ENCODE peak calls at places on chromosome 21, in nine cellular contexts. V, P, O, S, A, H, C, Q and J are unnamed samples.

GRCh38 chr21:34613679-34614442 is 1.1 kb downstream of the RCAN1 start:
- DNase-seq in V (no peak), S (no peak), H (no peak), A (no peak), O (peak), C (no peak), Q (peak), P (no peak), J (no peak)

GRCh38 chr21:39788383-39788782 is 43.4 kb downstream of the IGSF5 start:
- DNase-seq in P (peak), A (peak), S (peak), H (peak), O (peak), C (peak), Q (peak), V (peak), J (peak)

GRCh38 chr21:42234026-42234425 is 15.1 kb downstream of the ABCG1 start:
- DNase-seq in S (peak), H (no peak), O (no peak), Q (no peak), P (no peak), A (no peak), V (no peak), C (no peak), J (no peak)

GRCh38 chr21:17250651-17251294 is 262.1 kb upstream of the CXADR start:
- DNase-seq in O (peak), A (no peak), Q (no peak), H (no peak), P (no peak), C (no peak), V (no peak), S (no peak), J (no peak)

GRCh38 chr21:30718239-30718909 is at the start of gene KRTAP21-3:
- DNase-seq in O (peak), S (no peak), V (no peak), H (no peak), P (no peak), Q (no peak), C (no peak), A (no peak), J (no peak)

GRCh38 chr21:31243611-31244010 is 100.5 kb downstream of the TIAM1 start:
- DNase-seq in V (no peak), S (no peak), O (no peak), P (no peak), A (no peak), Q (no peak), H (no peak), C (no peak), J (no peak)

GRCh38 chr21:31011412-31011811 is 26.9 kb downstream of the KRTAP19-8 start:
- DNase-seq in O (no peak), Q (no peak), V (no peak), S (no peak), C (no peak), P (no peak), H (no peak), A (no peak), J (no peak)

GRCh38 chr21:41396452-41397107 is 29.5 kb upstream of the MX1 start:
- DNase-seq in H (peak), Q (peak), O (no peak), V (no peak), A (no peak), P (no peak), S (peak), C (no peak), J (peak)

GRCh38 chr21:32099812-32100416 is 178.9 kb downstream of the MIS18A start:
- DNase-seq in C (no peak), P (peak), A (no peak), H (no peak), V (no peak), S (no peak), O (no peak), Q (peak), J (no peak)

GRCh38 chr21:27261676-27262075 is 294.8 kb upstream of the ADAMTS5 start:
- DNase-seq in S (no peak), P (no peak), A (no peak), C (no peak), V (no peak), O (no peak), H (no peak), Q (no peak), J (no peak)

GRCh38 chr21:24395320-24395933 is 1211.9 kb downstream of the MRPL39 start:
- DNase-seq in S (no peak), H (no peak), A (no peak), C (no peak), O (peak), V (no peak), P (no peak), Q (no peak), J (no peak)

GRCh38 chr21:21163904-21164303 is 165.7 kb downstream of the NCAM2 start:
- DNase-seq in H (no peak), A (peak), V (peak), C (peak), S (no peak), O (peak), P (peak), Q (peak), J (peak)

GRCh38 chr21:16322423-16322822 is 592.6 kb downstream of the USP25 start:
- DNase-seq in S (no peak), A (no peak), O (peak), H (no peak), P (no peak), Q (peak), C (no peak), V (no peak), J (no peak)

GRCh38 chr21:41878831-41879189 is 334 bp downstream of the PRDM15 start:
- DNase-seq in V (peak), H (peak), Q (peak), P (peak), C (peak), S (peak), A (peak), O (peak), J (peak)

GRCh38 chr21:31710586-31710985 is 21.3 kb downstream of the SCAF4 start:
- DNase-seq in H (no peak), A (no peak), V (no peak), Q (peak), S (no peak), C (no peak), O (peak), P (no peak), J (no peak)

GRCh38 chr21:29189358-29189757 is 58.9 kb downstream of the MAP3K7CL start:
- DNase-seq in P (no peak), H (no peak), V (no peak), A (no peak), C (no peak), Q (peak), S (no peak), O (peak), J (no peak)

GRCh38 chr21:41839387-41840000 is 39.6 kb downstream of the PRDM15 start:
- DNase-seq in O (no peak), A (no peak), P (no peak), C (no peak), V (no peak), S (no peak), H (no peak), Q (no peak), J (no peak)

GRCh38 chr21:14358775-14359174 is 24.2 kb downstream of the HSPA13 start:
- DNase-seq in C (no peak), S (no peak), Q (no peak), O (no peak), V (no peak), P (no peak), H (no peak), A (no peak), J (no peak)

GRCh38 chr21:36509966-36510742 is 30.2 kb upstream of the CLDN14 start:
- DNase-seq in S (no peak), Q (no peak), O (no peak), A (no peak), V (no peak), H (no peak), P (no peak), C (no peak), J (no peak)
- H3K27ac ChIP-seq in S (no peak), Q (no peak), O (no peak), A (no peak), V (no peak), H (no peak), P (no peak), C (no peak), J (no peak)

GRCh38 chr21:33396966-33397365 is 6.2 kb upstream of the IFNGR2 start:
- DNase-seq in Q (peak), V (no peak), P (no peak), H (peak), S (no peak), O (peak), C (no peak), A (peak), J (no peak)
- H3K27ac ChIP-seq in Q (no peak), V (no peak), P (no peak), H (peak), S (no peak), O (peak), C (no peak), A (no peak), J (no peak)

GRCh38 chr21:46065993-46066842 is 31.7 kb upstream of the COL6A2 start:
- DNase-seq in O (no peak), V (no peak), Q (peak), H (no peak), P (no peak), C (no peak), S (peak), A (no peak), J (no peak)
- H3K27ac ChIP-seq in O (peak), V (no peak), Q (peak), H (peak), P (no peak), C (no peak), S (peak), A (peak), J (no peak)

DNA sequence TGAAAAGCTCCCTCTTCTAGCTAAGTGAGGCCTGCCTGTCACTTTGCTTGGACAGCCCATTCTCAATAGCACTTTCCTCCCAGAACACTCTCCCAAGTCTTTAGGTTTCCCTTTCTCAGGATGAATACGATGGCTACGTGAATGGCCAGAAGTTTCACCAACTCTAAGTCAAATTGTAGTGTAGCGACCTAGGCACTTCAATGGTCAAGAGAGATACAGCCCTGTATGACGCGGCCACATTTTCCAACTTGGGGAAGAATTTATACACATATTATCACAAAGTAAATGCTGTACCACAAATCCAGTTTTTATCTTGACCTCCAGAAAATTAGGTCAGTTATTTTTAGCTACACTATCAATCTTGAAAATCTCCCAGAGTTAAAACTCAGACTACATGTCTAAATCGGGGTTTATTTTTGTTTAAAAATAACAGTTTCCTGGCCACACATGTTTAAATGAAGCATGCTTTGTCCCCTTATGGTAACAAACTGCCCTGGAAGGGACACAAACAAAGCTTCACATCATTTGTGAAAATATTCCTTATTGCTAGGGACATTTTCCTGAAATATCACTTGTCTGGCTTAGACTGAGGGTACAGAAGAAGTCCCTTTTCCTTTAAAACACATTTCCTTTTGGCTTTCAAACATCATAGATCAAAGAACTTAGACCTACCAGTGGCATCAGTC is 192.6 kb downstream of the GABPA start:
- DNase-seq in P (no peak), S (no peak), C (no peak), O (no peak), A (no peak), Q (no peak), H (no peak), V (no peak), J (no peak)
- H3K27ac ChIP-seq in P (no peak), S (peak), C (no peak), O (no peak), A (peak), Q (no peak), H (peak), V (no peak), J (peak)

GRCh38 chr21:45152265-45152746 is 77.9 kb downstream of the ADARB1 start:
- DNase-seq in O (peak), Q (no peak), H (peak), V (no peak), P (peak), C (no peak), S (no peak), A (peak), J (no peak)

GRCh38 chr21:45156459-45156858 is 82.1 kb downstream of the ADARB1 start:
- DNase-seq in V (no peak), P (no peak), A (no peak), Q (no peak), S (no peak), O (no peak), H (no peak), C (no peak), J (no peak)

GRCh38 chr21:45155910-45156309 is 81.5 kb downstream of the ADARB1 start:
- DNase-seq in C (no peak), P (no peak), Q (no peak), A (no peak), V (no peak), O (no peak), S (no peak), H (no peak), J (no peak)

GRCh38 chr21:45153358-45154318 is 79.3 kb downstream of the ADARB1 start:
- DNase-seq in A (no peak), V (no peak), H (no peak), P (no peak), S (no peak), Q (peak), C (no peak), O (peak), J (no peak)

DNA sequence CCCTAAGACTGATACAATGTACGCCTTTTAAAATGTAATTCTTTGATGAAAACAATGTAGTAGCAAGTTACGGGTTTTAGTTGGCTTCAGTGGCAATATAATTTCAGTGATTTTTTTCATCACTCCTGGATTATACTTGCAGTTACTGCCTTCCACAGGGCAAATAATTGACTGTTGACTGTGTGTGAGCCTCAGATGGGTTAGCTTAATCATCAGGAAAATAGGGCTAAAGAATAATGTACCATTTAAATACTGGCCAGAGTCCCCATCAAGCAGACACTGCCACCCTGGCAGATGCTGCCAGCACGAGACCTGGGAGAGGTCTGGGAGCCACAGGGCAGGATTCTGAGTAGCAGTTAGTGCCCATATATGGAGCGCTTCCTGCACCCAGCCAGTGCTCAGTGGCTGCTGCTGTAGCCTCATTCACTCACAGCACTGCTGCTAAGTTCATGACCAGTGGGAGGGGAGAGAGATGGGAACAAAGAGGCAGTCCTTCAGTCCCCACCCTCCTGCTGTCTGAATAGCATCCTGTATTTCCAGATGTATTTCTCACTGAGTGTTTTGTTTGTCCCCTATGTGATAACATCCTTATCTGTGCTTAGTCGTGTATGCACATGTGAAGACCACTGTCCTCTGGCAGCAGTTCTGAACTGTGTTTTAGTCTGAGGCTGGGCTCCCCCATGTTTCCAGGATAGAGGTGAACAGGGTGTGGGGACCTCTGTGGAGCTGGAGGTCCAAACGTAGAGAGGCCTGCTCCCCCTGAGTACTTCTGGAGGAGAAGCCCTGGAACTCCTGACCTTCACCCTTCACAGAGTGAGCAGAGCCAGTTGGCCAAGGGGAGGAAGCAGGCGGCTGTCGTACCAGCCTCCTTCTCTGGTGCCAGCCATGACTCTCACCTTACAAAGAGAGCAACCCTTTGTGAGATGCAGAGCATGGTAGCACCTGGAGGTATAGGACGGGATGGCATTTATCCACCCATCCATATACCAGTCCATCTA is 80.4 kb downstream of the ADARB1 start:
- DNase-seq in H (no peak), Q (peak), C (no peak), P (no peak), O (peak), S (no peak), V (no peak), A (no peak), J (no peak)
- H3K27ac ChIP-seq in H (no peak), Q (peak), C (no peak), P (no peak), O (no peak), S (no peak), V (no peak), A (no peak), J (no peak)

DNA sequence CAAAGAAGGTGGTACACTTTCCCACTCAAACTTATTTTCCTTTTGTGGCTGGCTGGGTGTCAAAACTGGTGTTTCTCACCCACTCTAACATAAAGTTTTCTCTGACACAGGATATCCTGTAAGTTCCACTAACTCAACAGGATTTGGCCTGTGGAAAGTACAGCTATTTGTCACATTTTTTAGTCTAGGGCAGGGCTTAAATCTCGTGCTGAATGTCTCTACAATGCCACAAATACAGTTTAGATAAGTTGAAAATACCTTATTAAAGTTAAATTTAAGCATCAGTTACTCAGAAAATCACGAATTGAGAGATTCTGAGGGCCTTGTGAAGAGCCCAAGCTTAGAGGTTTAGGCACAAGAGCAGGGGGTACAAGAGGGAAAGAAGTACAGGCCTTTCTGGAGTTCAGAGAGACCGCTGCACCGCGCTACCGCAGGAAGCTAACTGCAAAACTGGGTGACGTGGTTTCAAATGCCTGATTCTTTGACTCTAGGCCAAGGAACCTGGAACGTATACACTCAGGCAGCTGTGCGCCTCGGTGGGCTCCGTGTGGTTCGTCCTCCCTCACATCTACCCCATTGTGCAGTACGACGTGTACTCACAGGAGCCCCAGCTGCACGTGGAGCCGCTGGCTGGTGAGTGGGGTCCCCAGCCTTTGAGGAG is 23.4 kb upstream of the PWP2 start:
- DNase-seq in O (no peak), Q (no peak), C (no peak), V (no peak), A (no peak), H (no peak), P (no peak), S (no peak), J (no peak)
- H3K27ac ChIP-seq in O (peak), Q (no peak), C (no peak), V (no peak), A (peak), H (peak), P (no peak), S (peak), J (peak)

GRCh38 chr21:43315244-43316137 is 111.4 kb downstream of the SIK1 start:
- DNase-seq in C (no peak), A (peak), O (no peak), H (no peak), S (peak), V (no peak), Q (peak), P (no peak), J (no peak)
- H3K27ac ChIP-seq in C (no peak), A (no peak), O (no peak), H (no peak), S (no peak), V (peak), Q (no peak), P (no peak), J (no peak)

GRCh38 chr21:38680401-38680800 is 125.3 kb upstream of the ETS2 start:
- DNase-seq in C (no peak), V (no peak), H (no peak), Q (peak), A (no peak), O (no peak), P (no peak), S (no peak), J (no peak)
- H3K27ac ChIP-seq in C (no peak), V (no peak), H (no peak), Q (peak), A (no peak), O (no peak), P (no peak), S (no peak), J (no peak)

GRCh38 chr21:36141513-36141925 is 6.6 kb downstream of the CBR3 start:
- DNase-seq in V (peak), H (peak), S (peak), A (peak), Q (peak), C (peak), P (peak), O (peak), J (no peak)
- H3K27ac ChIP-seq in V (no peak), H (no peak), S (no peak), A (no peak), Q (no peak), C (no peak), P (peak), O (no peak), J (no peak)